ENCODE peak calls at places on chromosomes 16 and 17, in nine cellular contexts. J, Z, Y, U, I, V, M, C and N are unnamed samples.

GRCh38 chr16:71352963-71353460 is 5.5 kb upstream of the CALB2 start:
- DNase-seq in C (no peak), Z (no peak), V (no peak), I (no peak), U (no peak), M (no peak), J (no peak), Y (no peak), N (no peak)

GRCh38 chr17:1002771-1003555 is 6.0 kb downstream of the TIMM22 start:
- DNase-seq in V (no peak), I (no peak), Z (no peak), U (no peak), C (no peak), J (no peak), Y (no peak), M (no peak), N (no peak)

GRCh38 chr17:56593741-56594527 is 435 bp downstream of the NOG start:
- DNase-seq in J (no peak), I (peak), Y (peak), U (no peak), Z (peak), M (peak), V (peak), C (no peak), N (peak)

GRCh38 chr17:40550608-40551007 is 14.7 kb downstream of the CCR7 start:
- DNase-seq in V (no peak), M (no peak), C (no peak), J (no peak), I (no peak), U (no peak), Y (peak), Z (peak), N (no peak)

GRCh38 chr17:41996855-41997164 is 20.4 kb downstream of the DNAJC7 start:
- DNase-seq in C (no peak), I (no peak), U (no peak), M (no peak), Z (no peak), V (no peak), J (no peak), Y (no peak), N (no peak)

GRCh38 chr16:23085949-23086348 is 63.3 kb downstream of the USP31 start:
- DNase-seq in Z (no peak), C (no peak), J (no peak), Y (no peak), I (no peak), V (no peak), M (no peak), U (no peak), N (no peak)

GRCh38 chr16:23025692-23026305 is 123.5 kb downstream of the USP31 start:
- DNase-seq in C (no peak), U (no peak), J (no peak), M (no peak), Y (no peak), I (no peak), V (no peak), Z (no peak), N (no peak)

GRCh38 chr17:36069131-36069530 is 5.1 kb downstream of the CCL18 start:
- DNase-seq in Z (no peak), U (no peak), C (no peak), I (no peak), Y (no peak), V (no peak), J (no peak), M (no peak), N (no peak)

GRCh38 chr17:45896803-45897693 is 2.7 kb downstream of the MAPT start:
- DNase-seq in C (no peak), M (no peak), I (no peak), V (no peak), Y (no peak), U (no peak), J (no peak), Z (no peak), N (no peak)

GRCh38 chr17:15492186-15492585 is 24.8 kb upstream of the CDRT4 start:
- DNase-seq in Y (no peak), J (no peak), Z (no peak), U (no peak), I (no peak), C (no peak), M (no peak), V (no peak), N (no peak)

GRCh38 chr16:58537124-58537906 is 22.0 kb downstream of the SETD6 start:
- DNase-seq in Z (no peak), M (no peak), J (no peak), Y (no peak), I (no peak), U (no peak), C (no peak), V (no peak), N (no peak)

GRCh38 chr16:22152316-22152715 is 10.0 kb upstream of the SDR42E2 start:
- DNase-seq in Y (no peak), C (no peak), Z (no peak), I (no peak), J (no peak), U (no peak), V (no peak), M (no peak), N (no peak)